ENCODE peak calls at places on chromosomes 7 and 10, in nine cellular contexts. One of them, this sample, is unnamed.

GRCh38 chr7:157430721-157431120 is 93.9 kb downstream of the DNAJB6 start:
- DNase-seq in HTR-8/SVneo: no peak
- DNase-seq in ACHN: no peak
- DNase-seq in foreskin keratinocyte: no peak
- DNase-seq in activated CD4-positive, alpha-beta T cell treated with anti-CD3 and anti-CD28 coated beads, Interleukin-2, amount 50 U/mL, for 24 hours: no peak
- DNase-seq in CMK: no peak
- DNase-seq in AG08396: no peak
- DNase-seq in GF-D8: no peak
- DNase-seq in NCI-H69: no peak
- DNase-seq in this sample: no peak

GRCh38 chr10:75431180-75432111 is at the start of gene LRMDA:
- DNase-seq in GF-D8: peak
- DNase-seq in NCI-H69: no peak
- DNase-seq in CMK: no peak
- DNase-seq in foreskin keratinocyte: no peak
- DNase-seq in HTR-8/SVneo: no peak
- DNase-seq in AG08396: peak
- DNase-seq in activated CD4-positive, alpha-beta T cell treated with anti-CD3 and anti-CD28 coated beads, Interleukin-2, amount 50 U/mL, for 24 hours: no peak
- DNase-seq in ACHN: peak
- DNase-seq in this sample: no peak

GRCh38 chr7:135759537-135759936 is 10.9 kb upstream of the FAM180A start:
- DNase-seq in CMK: no peak
- DNase-seq in HTR-8/SVneo: no peak
- DNase-seq in AG08396: no peak
- DNase-seq in foreskin keratinocyte: no peak
- DNase-seq in GF-D8: no peak
- DNase-seq in activated CD4-positive, alpha-beta T cell treated with anti-CD3 and anti-CD28 coated beads, Interleukin-2, amount 50 U/mL, for 24 hours: no peak
- DNase-seq in ACHN: no peak
- DNase-seq in NCI-H69: no peak
- DNase-seq in this sample: no peak

GRCh38 chr10:103763374-103764202 is 91.8 kb downstream of the SH3PXD2A start:
- DNase-seq in ACHN: no peak
- DNase-seq in GF-D8: peak
- DNase-seq in CMK: no peak
- DNase-seq in foreskin keratinocyte: no peak
- DNase-seq in AG08396: no peak
- DNase-seq in HTR-8/SVneo: no peak
- DNase-seq in NCI-H69: peak
- DNase-seq in activated CD4-positive, alpha-beta T cell treated with anti-CD3 and anti-CD28 coated beads, Interleukin-2, amount 50 U/mL, for 24 hours: no peak
- DNase-seq in this sample: no peak

GRCh38 chr7:22129819-22130580 is 184.3 kb upstream of the CDCA7L start:
- DNase-seq in NCI-H69: no peak
- DNase-seq in foreskin keratinocyte: no peak
- DNase-seq in activated CD4-positive, alpha-beta T cell treated with anti-CD3 and anti-CD28 coated beads, Interleukin-2, amount 50 U/mL, for 24 hours: no peak
- DNase-seq in ACHN: peak
- DNase-seq in CMK: no peak
- DNase-seq in GF-D8: no peak
- DNase-seq in AG08396: no peak
- DNase-seq in HTR-8/SVneo: no peak
- DNase-seq in this sample: no peak

GRCh38 chr7:6395898-6396582 is 51.7 kb downstream of the DAGLB start:
- DNase-seq in HTR-8/SVneo: no peak
- DNase-seq in activated CD4-positive, alpha-beta T cell treated with anti-CD3 and anti-CD28 coated beads, Interleukin-2, amount 50 U/mL, for 24 hours: no peak
- DNase-seq in GF-D8: no peak
- DNase-seq in ACHN: no peak
- DNase-seq in foreskin keratinocyte: no peak
- DNase-seq in AG08396: no peak
- DNase-seq in NCI-H69: no peak
- DNase-seq in CMK: no peak
- DNase-seq in this sample: no peak

GRCh38 chr7:105678811-105679495 is 97.7 kb upstream of the EFCAB10 start:
- DNase-seq in GF-D8: peak
- DNase-seq in ACHN: peak
- DNase-seq in CMK: no peak
- DNase-seq in NCI-H69: no peak
- DNase-seq in AG08396: peak
- DNase-seq in HTR-8/SVneo: no peak
- DNase-seq in activated CD4-positive, alpha-beta T cell treated with anti-CD3 and anti-CD28 coated beads, Interleukin-2, amount 50 U/mL, for 24 hours: peak
- DNase-seq in foreskin keratinocyte: peak
- DNase-seq in this sample: no peak

GRCh38 chr10:103241262-103242011 is 4.2 kb upstream of the RPEL1 start:
- DNase-seq in AG08396: peak
- DNase-seq in GF-D8: peak
- DNase-seq in NCI-H69: peak
- DNase-seq in activated CD4-positive, alpha-beta T cell treated with anti-CD3 and anti-CD28 coated beads, Interleukin-2, amount 50 U/mL, for 24 hours: no peak
- DNase-seq in HTR-8/SVneo: peak
- DNase-seq in CMK: no peak
- DNase-seq in foreskin keratinocyte: peak
- DNase-seq in ACHN: peak
- DNase-seq in this sample: peak

GRCh38 chr7:119783799-119784198 is 489.2 kb upstream of the KCND2 start:
- DNase-seq in CMK: no peak
- DNase-seq in activated CD4-positive, alpha-beta T cell treated with anti-CD3 and anti-CD28 coated beads, Interleukin-2, amount 50 U/mL, for 24 hours: no peak
- DNase-seq in ACHN: no peak
- DNase-seq in HTR-8/SVneo: no peak
- DNase-seq in GF-D8: no peak
- DNase-seq in foreskin keratinocyte: peak
- DNase-seq in AG08396: no peak
- DNase-seq in NCI-H69: peak
- DNase-seq in this sample: no peak

GRCh38 chr7:149753370-149754233 is 19.8 kb downstream of the ZNF467 start:
- DNase-seq in NCI-H69: peak
- DNase-seq in activated CD4-positive, alpha-beta T cell treated with anti-CD3 and anti-CD28 coated beads, Interleukin-2, amount 50 U/mL, for 24 hours: no peak
- DNase-seq in AG08396: no peak
- DNase-seq in ACHN: peak
- DNase-seq in HTR-8/SVneo: peak
- DNase-seq in CMK: no peak
- DNase-seq in foreskin keratinocyte: no peak
- DNase-seq in GF-D8: no peak
- DNase-seq in this sample: no peak

This sample was measured in LNCaP clone FGC.